ENCODE peak calls at places on chromosomes 3 and 15, in seven cellular contexts. O is NCI-H1436, H is GF-D8, B is hypothalamus, W is cardiac fibroblast, G is kidney glomerular epithelial cell, T is adrenal gland. S is an unnamed sample.

GRCh38 chr3:122942937-122943827 is 84.4 kb downstream of the SEMA5B start:
- DNase-seq in O (peak; percentile 65), H (no peak), B (peak; percentile 57), W (peak; percentile 58), G (peak; percentile 43), T (peak; percentile 82), S (peak; percentile 56)

GRCh38 chr3:24259901-24260512 is 234.6 kb downstream of the THRB start:
- DNase-seq in O (no peak), H (no peak), B (no peak), W (peak; percentile 61), G (no peak), T (peak; percentile 80), S (no peak)

GRCh38 chr3:150370129-150370602 is 37.9 kb upstream of the TSC22D2 start:
- DNase-seq in O (no peak), H (no peak), B (no peak), W (peak; percentile 98), G (peak; percentile 98), T (peak; percentile 78), S (no peak)

GRCh38 chr3:119779731-119780383 is 2.0 kb upstream of the NR1I2 start:
- DNase-seq in O (no peak), H (peak; percentile 40), B (no peak), W (no peak), G (no peak), T (no peak), S (no peak)

GRCh38 chr3:30324587-30324986 is 281.8 kb upstream of the TGFBR2 start:
- DNase-seq in O (no peak), H (no peak), B (no peak), W (peak; percentile 17), G (peak; percentile 84), T (no peak), S (no peak)

GRCh38 chr3:124277516-124277890 is 285.6 kb upstream of the ROPN1 start:
- DNase-seq in O (no peak), H (no peak), B (no peak), W (peak; percentile 47), G (no peak), T (peak; percentile 30), S (no peak)

GRCh38 chr15:63490345-63491034 is 13.9 kb upstream of the USP3 start:
- DNase-seq in O (no peak), H (peak; percentile 28), B (no peak), W (no peak), G (no peak), T (no peak), S (no peak)

GRCh38 chr3:11900844-11901243 is 54.2 kb upstream of the TAMM41 start:
- DNase-seq in O (no peak), H (no peak), B (no peak), W (no peak), G (no peak), T (no peak), S (no peak)

GRCh38 chr3:115864912-115865311 is 241.6 kb downstream of the GAP43 start:
- DNase-seq in O (no peak), H (no peak), B (no peak), W (no peak), G (no peak), T (no peak), S (no peak)

GRCh38 chr15:90750186-90750585 is 33.0 kb downstream of the BLM start:
- DNase-seq in O (no peak), H (peak; percentile 84), B (no peak), W (no peak), G (no peak), T (no peak), S (no peak)